ENCODE peak calls at places on chromosomes 11 and 22, in seven cellular contexts. M is SW480; F is GM23248; G is effector CD4-positive, alpha-beta T cell; L is MCF 10A; O is left kidney; X is KBM-7. P is an unnamed sample.

GRCh38 chr11:9719949-9720646 is 56.2 kb downstream of the SWAP70 start:
- DNase-seq in M (no peak), F (peak), G (no peak), L (no peak), O (no peak), X (peak), P (no peak)

GRCh38 chr11:33687733-33688479 is 12.7 kb downstream of the C11orf91 start:
- DNase-seq in M (peak), F (peak), G (no peak), L (peak), O (peak), X (peak), P (peak)

GRCh38 chr22:38250642-38251354 is 22.0 kb downstream of the TMEM184B start:
- DNase-seq in M (no peak), F (peak), G (no peak), L (no peak), O (no peak), X (no peak), P (no peak)

GRCh38 chr11:121634889-121635288 is 182.1 kb upstream of the SORL1-AS1 start:
- DNase-seq in M (peak), F (peak), G (no peak), L (peak), O (no peak), X (no peak), P (no peak)

GRCh38 chr11:32297629-32298028 is 137.7 kb downstream of the WT1 start:
- DNase-seq in M (peak), F (peak), G (no peak), L (peak), O (peak), X (peak), P (peak)

GRCh38 chr11:23278121-23278520 is 417.8 kb upstream of the CCDC179 start:
- DNase-seq in M (peak), F (peak), G (no peak), L (no peak), O (no peak), X (no peak), P (no peak)

GRCh38 chr22:25563757-25564319 is 637 bp upstream of the GRK3 start:
- DNase-seq in M (peak), F (no peak), G (no peak), L (peak), O (peak), X (peak), P (peak)

GRCh38 chr11:8229299-8230177 is 34.1 kb downstream of the LMO1 start:
- DNase-seq in M (no peak), F (no peak), G (no peak), L (peak), O (no peak), X (no peak), P (no peak)

GRCh38 chr11:46918087-46918751 is at the start of gene LRP4:
- DNase-seq in M (peak), F (peak), G (no peak), L (no peak), O (peak), X (no peak), P (no peak)

GRCh38 chr22:41479671-41480396 is 10.9 kb downstream of the ACO2 start:
- DNase-seq in M (no peak), F (peak), G (no peak), L (peak), O (no peak), X (no peak), P (no peak)

GRCh38 chr22:47308886-47309285 is 546.4 kb downstream of the TBC1D22A start:
- DNase-seq in M (no peak), F (no peak), G (no peak), L (no peak), O (no peak), X (no peak), P (no peak)

GRCh38 chr11:3856856-3857553 is 1.5 kb downstream of the STIM1 start:
- DNase-seq in M (no peak), F (no peak), G (no peak), L (no peak), O (no peak), X (no peak), P (no peak)

GRCh38 chr11:19602906-19603305 is 109.7 kb upstream of the NAV2 start:
- DNase-seq in M (no peak), F (peak), G (no peak), L (no peak), O (no peak), X (no peak), P (no peak)

GRCh38 chr11:75024764-75025211 is 36.1 kb downstream of the NEU3 start:
- DNase-seq in M (no peak), F (no peak), G (no peak), L (no peak), O (peak), X (no peak), P (no peak)

P was measured in HT-29.